ENCODE peak calls at places on chromosomes 2 and 18, in eight cellular contexts. S is body of pancreas, Q is bronchial epithelial cell, H is ascending aorta, V is tibial artery, R is IMR-90, W is fibroblast of pulmonary artery, U is coronary artery. P is an unnamed sample.

GRCh38 chr2:200383380-200384110 is 77.1 kb downstream of the SPATS2L start:
- DNase-seq in S (no peak), Q (peak; percentile 44), H (no peak), V (no peak), R (peak; percentile 80), W (peak; percentile 80), U (no peak), P (no peak)

GRCh38 chr18:63872586-63872985 is 14.9 kb upstream of the SERPINB2 start:
- DNase-seq in S (no peak), Q (no peak), H (no peak), V (no peak), R (no peak), W (no peak), U (no peak), P (no peak)

GRCh38 chr2:99615247-99615771 is 125.5 kb upstream of the REV1 start:
- DNase-seq in S (no peak), Q (no peak), H (no peak), V (peak; percentile 35), R (no peak), W (no peak), U (no peak), P (no peak)

GRCh38 chr18:30787410-30787809 is 255.1 kb downstream of the DSC3 start:
- DNase-seq in S (no peak), Q (no peak), H (no peak), V (no peak), R (no peak), W (no peak), U (no peak), P (no peak)

GRCh38 chr18:77061291-77061945 is 71.2 kb downstream of the MBP start:
- DNase-seq in S (no peak), Q (peak; percentile 88), H (no peak), V (no peak), R (peak; percentile 84), W (no peak), U (no peak), P (no peak)

GRCh38 chr2:225076125-225076524 is 33.9 kb upstream of the DOCK10 start:
- DNase-seq in S (no peak), Q (no peak), H (no peak), V (no peak), R (peak; percentile 32), W (no peak), U (no peak), P (no peak)

GRCh38 chr2:113707106-113707505 is 49.3 kb downstream of the SLC35F5 start:
- DNase-seq in S (no peak), Q (peak; percentile 48), H (no peak), V (no peak), R (peak; percentile 42), W (peak; percentile 27), U (no peak), P (no peak)

GRCh38 chr2:207113403-207113802 is 52.3 kb downstream of the KLF7 start:
- DNase-seq in S (no peak), Q (peak; percentile 39), H (no peak), V (no peak), R (no peak), W (no peak), U (no peak), P (no peak)

GRCh38 chr18:63346031-63346430 is 21.0 kb downstream of the KDSR start:
- DNase-seq in S (no peak), Q (peak; percentile 88), H (no peak), V (no peak), R (no peak), W (no peak), U (no peak), P (no peak)

GRCh38 chr2:171180229-171180937 is 19.7 kb upstream of the TLK1 start:
- DNase-seq in S (no peak), Q (peak; percentile 78), H (no peak), V (no peak), R (no peak), W (no peak), U (no peak), P (no peak)

GRCh38 chr2:143357956-143358355 is 228.7 kb downstream of the ARHGAP15 start:
- DNase-seq in S (no peak), Q (no peak), H (no peak), V (no peak), R (no peak), W (no peak), U (no peak), P (no peak)

GRCh38 chr2:145088733-145089132 is 568.8 kb upstream of the ZEB2 start:
- DNase-seq in S (no peak), Q (no peak), H (no peak), V (no peak), R (peak; percentile 61), W (no peak), U (no peak), P (no peak)

GRCh38 chr2:98822301-98823164 is 91.6 kb upstream of the MGAT4A start:
- DNase-seq in S (peak; percentile 44), Q (no peak), H (peak; percentile 72), V (peak; percentile 35), R (no peak), W (no peak), U (peak; percentile 76), P (peak; percentile 76)

GRCh38 chr2:229407170-229407569 is 136.1 kb upstream of the PID1 start:
- DNase-seq in S (peak; percentile 48), Q (peak; percentile 99), H (peak; percentile 88), V (peak; percentile 85), R (peak; percentile 74), W (peak; percentile 99), U (peak; percentile 91), P (no peak)

GRCh38 chr18:11387880-11388279 is 221.5 kb upstream of the SLC35G4 start:
- DNase-seq in S (peak; percentile 72), Q (no peak), H (no peak), V (peak; percentile 72), R (peak; percentile 47), W (peak; percentile 57), U (no peak), P (no peak)
- TF ChIP-seq CTCF in S (peak; percentile 52), Q (no peak), H (peak; percentile 30), V (peak; percentile 55), R (peak; percentile 18), W (peak; percentile 34), U (no peak), P (no peak)

GRCh38 chr2:177254433-177255226 is 9.9 kb downstream of the NFE2L2 start:
- DNase-seq in S (peak; percentile 65), Q (no peak), H (no peak), V (no peak), R (peak; percentile 52), W (peak; percentile 48), U (no peak), P (peak; percentile 68)
- TF ChIP-seq CTCF in S (peak; percentile 34), Q (peak; percentile 61), H (peak; percentile 45), V (no peak), R (peak; percentile 31), W (peak; percentile 51), U (no peak), P (peak; percentile 54)

GRCh38 chr2:71694501-71695234 is 241.3 kb downstream of the DYSF start:
- DNase-seq in S (no peak), Q (no peak), H (no peak), V (no peak), R (no peak), W (no peak), U (no peak), P (no peak)

GRCh38 chr2:71697106-71698010 is 244.0 kb downstream of the DYSF start:
- DNase-seq in S (no peak), Q (no peak), H (no peak), V (no peak), R (no peak), W (no peak), U (no peak), P (no peak)

GRCh38 chr2:71695235-71696120 is 242.1 kb downstream of the DYSF start:
- DNase-seq in S (no peak), Q (no peak), H (no peak), V (no peak), R (no peak), W (no peak), U (no peak), P (no peak)

GRCh38 chr2:71693286-71694270 is 240.2 kb downstream of the DYSF start:
- DNase-seq in S (no peak), Q (no peak), H (no peak), V (no peak), R (no peak), W (no peak), U (no peak), P (no peak)

DNA sequence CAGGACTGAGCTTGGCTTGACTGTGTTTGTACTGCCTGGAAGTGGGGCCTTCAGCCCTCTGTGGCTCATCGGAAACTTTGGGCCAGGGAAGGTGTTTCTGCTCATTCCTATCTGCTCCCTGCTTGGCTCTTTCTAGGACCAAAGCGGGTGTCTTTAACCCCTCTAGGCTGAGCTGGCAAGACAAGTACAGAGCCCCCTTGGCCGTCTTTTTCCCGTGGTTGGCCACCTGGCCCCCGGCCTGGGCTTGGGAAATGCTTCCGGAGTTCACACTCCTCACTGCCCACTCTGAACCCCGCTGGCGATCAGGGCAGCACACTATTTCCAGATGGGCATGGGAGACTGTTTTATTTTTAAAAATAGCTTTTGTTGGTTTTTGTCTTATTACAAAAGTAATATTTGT is 243.0 kb downstream of the DYSF start:
- DNase-seq in S (no peak), Q (no peak), H (no peak), V (no peak), R (no peak), W (peak; percentile 9), U (no peak), P (no peak)
- TF ChIP-seq CTCF in S (no peak), Q (no peak), H (no peak), V (no peak), R (no peak), W (no peak), U (no peak), P (no peak)

DNA sequence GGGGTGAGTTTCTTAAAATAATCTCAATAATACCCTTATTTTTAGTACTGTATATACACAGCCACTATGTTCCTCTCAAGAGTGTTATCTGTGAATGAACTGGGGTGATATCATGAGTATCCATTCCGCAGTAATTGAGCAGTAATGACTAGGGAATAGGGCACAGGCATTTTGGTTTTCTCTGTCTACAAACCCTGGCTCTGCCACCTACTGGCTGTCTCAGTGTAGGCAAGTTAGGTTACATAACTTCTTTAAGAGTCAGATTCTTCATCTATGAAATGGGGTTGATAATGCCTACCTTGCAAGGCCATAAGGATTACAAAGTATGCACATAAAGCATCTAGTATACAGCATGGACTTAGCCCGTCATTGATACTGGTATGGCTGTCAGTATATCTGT is 555.8 kb downstream of the NRXN1 start:
- DNase-seq in S (no peak), Q (peak; percentile 15), H (no peak), V (no peak), R (no peak), W (no peak), U (no peak), P (no peak)
- TF ChIP-seq CTCF in S (no peak), Q (peak; percentile 31), H (no peak), V (no peak), R (no peak), W (no peak), U (no peak), P (no peak)

P was measured in nephron progenitor cell.